ENCODE peak calls at places on chromosomes 12 and 14, in five cellular contexts. D is A549, W is PC-3, T is breast epithelium, N is mammary epithelial cell. U is an unnamed sample.

GRCh38 chr14:20652996-20653975 is 11.8 kb upstream of the OR6S1 start:
- DNase-seq in W (no peak), N (peak), T (no peak), D (peak), U (peak)

GRCh38 chr12:121536058-121536928 is 44.5 kb downstream of the KDM2B start:
- DNase-seq in T (no peak), N (no peak), D (peak), W (no peak), U (no peak)

GRCh38 chr14:71238835-71239234 is 331.6 kb downstream of the PCNX1 start:
- DNase-seq in D (no peak), W (peak), T (no peak), N (no peak), U (no peak)

GRCh38 chr14:91722386-91722785 is 9.5 kb downstream of the CATSPERB start:
- DNase-seq in N (no peak), D (no peak), T (no peak), W (no peak), U (no peak)

GRCh38 chr14:77542349-77543239 is 44.0 kb upstream of the ISM2 start:
- DNase-seq in D (no peak), T (no peak), W (no peak), N (no peak), U (no peak)

GRCh38 chr14:29227631-29228030 is 461.0 kb downstream of the FOXG1 start:
- DNase-seq in D (no peak), T (no peak), W (no peak), N (no peak), U (no peak)

GRCh38 chr14:65286443-65286842 is 126.1 kb upstream of the FUT8 start:
- DNase-seq in N (no peak), D (peak), W (peak), T (no peak), U (no peak)

GRCh38 chr14:33634631-33635030 is 316.2 kb downstream of the EGLN3 start:
- DNase-seq in T (no peak), N (peak), D (no peak), W (peak), U (no peak)

GRCh38 chr12:75892779-75893408 is 138.7 kb downstream of the PHLDA1 start:
- DNase-seq in W (peak), T (no peak), N (no peak), D (no peak), U (no peak)

GRCh38 chr12:99984271-99985128 is at the start of gene ANKS1B:
- DNase-seq in T (peak), W (peak), D (peak), N (peak), U (peak)

GRCh38 chr14:89576960-89577359 is 159.9 kb upstream of the FOXN3 start:
- DNase-seq in W (no peak), D (no peak), T (no peak), N (no peak), U (no peak)

GRCh38 chr14:63388766-63389431 is 70.2 kb upstream of the GPHB5 start:
- DNase-seq in D (peak), N (peak), T (no peak), W (peak), U (peak)

GRCh38 chr12:99004799-99005474 is 359.8 kb downstream of the APAF1 start:
- DNase-seq in D (no peak), W (no peak), N (no peak), T (no peak), U (no peak)

GRCh38 chr14:31582286-31582691 is 21.1 kb downstream of the NUBPL start:
- DNase-seq in N (no peak), D (no peak), T (no peak), W (no peak), U (no peak)

GRCh38 chr14:31576949-31577348 is 15.7 kb downstream of the NUBPL start:
- DNase-seq in N (no peak), D (no peak), T (no peak), W (no peak), U (no peak)

GRCh38 chr14:31578266-31578665 is 17.1 kb downstream of the NUBPL start:
- DNase-seq in W (no peak), D (no peak), T (no peak), N (no peak), U (no peak)

GRCh38 chr14:31580234-31580633 is 19.0 kb downstream of the NUBPL start:
- DNase-seq in W (no peak), N (no peak), T (no peak), D (no peak), U (no peak)

DNA sequence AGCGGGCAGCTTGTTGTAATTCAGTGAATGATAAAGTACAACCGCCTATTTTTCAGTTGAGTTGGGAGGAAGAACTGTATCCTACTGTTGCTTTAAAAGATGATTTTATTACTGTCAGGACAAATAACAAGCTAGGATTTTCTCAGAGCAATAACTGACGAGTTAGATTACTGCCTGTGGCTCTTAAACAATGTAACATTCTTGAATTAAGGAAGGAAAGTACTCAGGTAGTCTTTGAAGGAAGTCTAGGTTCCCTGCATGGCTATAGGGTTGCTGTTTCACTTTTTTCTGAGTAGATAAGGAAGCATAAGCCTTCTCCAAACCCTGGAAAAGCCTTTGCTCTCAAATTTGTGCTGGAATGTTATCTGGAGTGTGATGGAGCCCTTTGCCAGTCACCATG is 17.6 kb downstream of the NUBPL start:
- DNase-seq in N (no peak), D (no peak), T (no peak), W (no peak), U (no peak)
- TF ChIP-seq CTCF in N (no peak), D (no peak), T (no peak), W (no peak), U (no peak)

GRCh38 chr14:61335049-61335448 is 13.7 kb downstream of the PRKCH start:
- DNase-seq in D (no peak), W (no peak), N (no peak), T (no peak), U (no peak)

GRCh38 chr14:61334197-61334701 is 12.9 kb downstream of the PRKCH start:
- DNase-seq in N (no peak), D (no peak), W (no peak), T (no peak), U (no peak)

GRCh38 chr14:61330511-61330910 is 9.1 kb downstream of the PRKCH start:
- DNase-seq in W (no peak), N (no peak), T (no peak), D (no peak), U (no peak)

GRCh38 chr14:61331992-61332657 is 10.7 kb downstream of the PRKCH start:
- DNase-seq in W (peak), D (no peak), T (no peak), N (no peak), U (no peak)

DNA sequence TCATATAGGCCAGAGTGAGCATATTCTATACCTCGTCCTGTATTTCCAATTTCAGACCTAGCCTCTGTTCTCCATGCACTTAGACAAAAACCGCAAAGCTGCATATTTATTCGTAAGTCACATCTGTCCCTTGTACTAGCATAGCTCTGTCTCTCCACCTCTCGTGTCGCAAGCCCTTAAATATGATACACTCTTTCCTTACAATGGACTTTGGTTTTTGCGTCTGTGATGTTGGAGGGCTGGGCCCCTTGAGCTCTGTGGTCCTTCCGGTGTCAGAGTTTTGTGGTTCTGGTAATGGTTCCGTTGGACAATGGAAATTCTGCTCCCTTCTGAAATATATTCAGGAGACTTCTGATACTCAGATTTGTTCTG is 11.3 kb downstream of the PRKCH start:
- DNase-seq in D (no peak), N (no peak), T (no peak), W (no peak), U (no peak)
- H3K27ac ChIP-seq in D (no peak), N (no peak), T (no peak), W (no peak), U (no peak)

GRCh38 chr14:100679707-100680438 is 46.8 kb upstream of the DLK1 start:
- DNase-seq in T (no peak), N (no peak), W (no peak), D (no peak), U (no peak)
- TF ChIP-seq CTCF in T (no peak), N (no peak), W (no peak), D (no peak), U (no peak)

DNA sequence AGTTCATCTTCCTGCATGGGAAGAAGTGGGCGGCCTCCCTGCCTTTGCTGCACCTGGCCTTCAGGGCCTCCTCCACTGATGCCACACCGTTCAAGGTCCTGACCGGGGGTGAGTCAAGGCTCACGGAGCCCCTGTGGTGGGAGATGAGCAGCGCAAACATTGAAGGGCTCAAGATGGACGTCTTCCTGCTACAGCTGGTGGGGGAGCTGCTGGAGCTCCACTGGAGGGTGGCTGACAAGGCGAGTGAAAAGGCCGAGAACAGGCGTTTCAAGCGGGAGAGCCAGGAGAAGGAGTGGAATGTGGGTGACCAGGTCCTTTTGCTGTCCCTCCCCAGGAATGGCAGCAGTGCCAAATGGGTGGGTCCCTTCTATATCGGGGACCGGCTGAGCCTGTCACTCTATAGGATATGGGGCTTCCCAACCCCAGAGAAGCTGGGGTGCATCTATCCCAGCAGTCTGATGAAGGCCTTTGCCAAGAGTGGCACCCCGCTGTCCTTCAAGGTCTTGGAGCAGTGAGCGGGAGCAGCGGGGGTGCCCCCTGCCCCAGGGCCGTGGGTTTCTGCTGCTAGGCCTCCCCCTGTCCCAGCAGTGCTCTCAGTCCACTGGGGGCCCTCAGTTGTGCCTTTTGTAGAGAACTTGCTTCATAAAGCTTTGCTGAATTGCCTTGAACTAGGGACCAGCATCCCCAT is 12.4 kb downstream of the CBLN3 start:
- DNase-seq in T (no peak), N (no peak), W (no peak), D (no peak), U (no peak)
- H3K27ac ChIP-seq in T (no peak), N (no peak), W (no peak), D (no peak), U (no peak)